ENCODE peak calls at places on chromosomes 4 and X, in six cellular contexts. One of them, this sample, is unnamed.

GRCh38 chr4:138241281-138242075 is 671 bp downstream of the SLC7A11 start:
- DNase-seq in sigmoid colon: no peak
- DNase-seq in OCI-LY7: peak
- DNase-seq in neural progenitor cell: peak
- DNase-seq in fibroblast of mammary gland: peak
- DNase-seq in cardiac muscle cell: peak
- DNase-seq in this sample: no peak

GRCh38 chrX:110806145-110806544 is 10.5 kb upstream of the CHRDL1 start:
- DNase-seq in neural progenitor cell: no peak
- DNase-seq in cardiac muscle cell: no peak
- DNase-seq in OCI-LY7: no peak
- DNase-seq in sigmoid colon: no peak
- DNase-seq in fibroblast of mammary gland: peak
- DNase-seq in this sample: no peak

GRCh38 chrX:3175659-3176438 is 134.6 kb downstream of the ARSF start:
- DNase-seq in fibroblast of mammary gland: peak
- DNase-seq in cardiac muscle cell: peak
- DNase-seq in sigmoid colon: no peak
- DNase-seq in OCI-LY7: no peak
- DNase-seq in neural progenitor cell: no peak
- DNase-seq in this sample: no peak

GRCh38 chr4:169485791-169486742 is 126.3 kb downstream of the NEK1 start:
- DNase-seq in fibroblast of mammary gland: peak
- DNase-seq in sigmoid colon: no peak
- DNase-seq in neural progenitor cell: peak
- DNase-seq in cardiac muscle cell: peak
- DNase-seq in OCI-LY7: peak
- DNase-seq in this sample: peak

GRCh38 chrX:134186362-134187121 is 50.4 kb upstream of the CCDC160 start:
- DNase-seq in neural progenitor cell: peak
- DNase-seq in cardiac muscle cell: no peak
- DNase-seq in sigmoid colon: no peak
- DNase-seq in fibroblast of mammary gland: no peak
- DNase-seq in OCI-LY7: no peak
- DNase-seq in this sample: no peak

GRCh38 chr4:24070117-24070516 is 180.3 kb upstream of the PPARGC1A start:
- DNase-seq in sigmoid colon: no peak
- DNase-seq in fibroblast of mammary gland: peak
- DNase-seq in OCI-LY7: no peak
- DNase-seq in neural progenitor cell: no peak
- DNase-seq in cardiac muscle cell: peak
- DNase-seq in this sample: no peak

GRCh38 chrX:134377537-134377936 is 82.4 kb upstream of the HPRT1 start:
- DNase-seq in cardiac muscle cell: peak
- DNase-seq in neural progenitor cell: peak
- DNase-seq in fibroblast of mammary gland: peak
- DNase-seq in OCI-LY7: peak
- DNase-seq in sigmoid colon: no peak
- DNase-seq in this sample: no peak

GRCh38 chrX:47231167-47231566 is 1.6 kb upstream of the USP11 start:
- DNase-seq in fibroblast of mammary gland: no peak
- DNase-seq in neural progenitor cell: no peak
- DNase-seq in OCI-LY7: no peak
- DNase-seq in cardiac muscle cell: no peak
- DNase-seq in sigmoid colon: peak
- DNase-seq in this sample: no peak

GRCh38 chr4:137610960-137611359 is 78.7 kb upstream of the PCDH18 start:
- DNase-seq in fibroblast of mammary gland: peak
- DNase-seq in cardiac muscle cell: peak
- DNase-seq in OCI-LY7: no peak
- DNase-seq in sigmoid colon: no peak
- DNase-seq in neural progenitor cell: peak
- DNase-seq in this sample: no peak

GRCh38 chrX:152810403-152810802 is 20.2 kb downstream of the CETN2 start:
- DNase-seq in neural progenitor cell: peak
- DNase-seq in fibroblast of mammary gland: no peak
- DNase-seq in cardiac muscle cell: no peak
- DNase-seq in sigmoid colon: no peak
- DNase-seq in OCI-LY7: no peak
- DNase-seq in this sample: no peak

GRCh38 chr4:16846520-16847117 is 51.8 kb downstream of the LDB2 start:
- DNase-seq in OCI-LY7: no peak
- DNase-seq in sigmoid colon: no peak
- DNase-seq in neural progenitor cell: peak
- DNase-seq in fibroblast of mammary gland: no peak
- DNase-seq in cardiac muscle cell: no peak
- DNase-seq in this sample: no peak

GRCh38 chrX:123647244-123647643 is 85.6 kb downstream of the THOC2 start:
- DNase-seq in cardiac muscle cell: no peak
- DNase-seq in neural progenitor cell: no peak
- DNase-seq in sigmoid colon: no peak
- DNase-seq in fibroblast of mammary gland: no peak
- DNase-seq in OCI-LY7: no peak
- DNase-seq in this sample: no peak

GRCh38 chr4:8392591-8393190 is 47.8 kb downstream of the ACOX3 start:
- DNase-seq in cardiac muscle cell: no peak
- DNase-seq in sigmoid colon: no peak
- DNase-seq in neural progenitor cell: no peak
- DNase-seq in OCI-LY7: peak
- DNase-seq in fibroblast of mammary gland: peak
- DNase-seq in this sample: no peak

GRCh38 chrX:9785944-9786741 is at the start of gene SHROOM2:
- DNase-seq in cardiac muscle cell: peak
- DNase-seq in OCI-LY7: no peak
- DNase-seq in sigmoid colon: no peak
- DNase-seq in fibroblast of mammary gland: no peak
- DNase-seq in neural progenitor cell: peak
- DNase-seq in this sample: no peak

GRCh38 chr4:182240161-182241130 is 2.8 kb upstream of the TENM3 start:
- DNase-seq in cardiac muscle cell: peak
- DNase-seq in OCI-LY7: no peak
- DNase-seq in neural progenitor cell: peak
- DNase-seq in fibroblast of mammary gland: peak
- DNase-seq in sigmoid colon: no peak
- DNase-seq in this sample: no peak

GRCh38 chrX:19174401-19175025 is 52.2 kb upstream of the ADGRG2 start:
- DNase-seq in OCI-LY7: no peak
- DNase-seq in fibroblast of mammary gland: peak
- DNase-seq in sigmoid colon: no peak
- DNase-seq in neural progenitor cell: no peak
- DNase-seq in cardiac muscle cell: peak
- DNase-seq in this sample: no peak

GRCh38 chr4:73019462-73020047 is 50.0 kb downstream of the COX18 start:
- DNase-seq in OCI-LY7: peak
- DNase-seq in cardiac muscle cell: peak
- DNase-seq in neural progenitor cell: peak
- DNase-seq in sigmoid colon: no peak
- DNase-seq in fibroblast of mammary gland: peak
- DNase-seq in this sample: peak

GRCh38 chrX:16852617-16853179 is 17.5 kb downstream of the RBBP7 start:
- DNase-seq in neural progenitor cell: no peak
- DNase-seq in fibroblast of mammary gland: no peak
- DNase-seq in cardiac muscle cell: no peak
- DNase-seq in OCI-LY7: no peak
- DNase-seq in sigmoid colon: no peak
- DNase-seq in this sample: no peak

GRCh38 chr4:184806246-184806550 is 19.6 kb downstream of the ACSL1 start:
- DNase-seq in OCI-LY7: no peak
- DNase-seq in sigmoid colon: no peak
- DNase-seq in cardiac muscle cell: no peak
- DNase-seq in neural progenitor cell: no peak
- DNase-seq in fibroblast of mammary gland: no peak
- DNase-seq in this sample: no peak

GRCh38 chrX:137482136-137482535 is 83.8 kb upstream of the ZIC3 start:
- DNase-seq in neural progenitor cell: no peak
- DNase-seq in OCI-LY7: no peak
- DNase-seq in fibroblast of mammary gland: no peak
- DNase-seq in sigmoid colon: no peak
- DNase-seq in cardiac muscle cell: no peak
- DNase-seq in this sample: no peak

GRCh38 chrX:123454712-123455431 is 270.8 kb downstream of the GRIA3 start:
- DNase-seq in OCI-LY7: no peak
- DNase-seq in cardiac muscle cell: no peak
- DNase-seq in neural progenitor cell: no peak
- DNase-seq in sigmoid colon: no peak
- DNase-seq in fibroblast of mammary gland: no peak
- DNase-seq in this sample: peak

GRCh38 chrX:133490955-133491354 is 75.7 kb upstream of the GPC4 start:
- DNase-seq in sigmoid colon: no peak
- DNase-seq in fibroblast of mammary gland: no peak
- DNase-seq in OCI-LY7: no peak
- DNase-seq in neural progenitor cell: no peak
- DNase-seq in cardiac muscle cell: no peak
- DNase-seq in this sample: no peak

GRCh38 chr4:39255266-39255665 is 72.9 kb downstream of the WDR19 start:
- DNase-seq in sigmoid colon: no peak
- DNase-seq in fibroblast of mammary gland: peak
- DNase-seq in neural progenitor cell: peak
- DNase-seq in OCI-LY7: no peak
- DNase-seq in cardiac muscle cell: peak
- DNase-seq in this sample: no peak

GRCh38 chr4:176438401-176438800 is 118.6 kb downstream of the SPCS3 start:
- DNase-seq in cardiac muscle cell: no peak
- DNase-seq in OCI-LY7: no peak
- DNase-seq in fibroblast of mammary gland: no peak
- DNase-seq in neural progenitor cell: no peak
- DNase-seq in sigmoid colon: no peak
- DNase-seq in this sample: no peak

GRCh38 chr4:110498420-110498819 is 22.5 kb downstream of the ENPEP start:
- DNase-seq in sigmoid colon: no peak
- DNase-seq in fibroblast of mammary gland: no peak
- DNase-seq in OCI-LY7: no peak
- DNase-seq in cardiac muscle cell: no peak
- DNase-seq in neural progenitor cell: no peak
- DNase-seq in this sample: no peak

GRCh38 chrX:2410279-2411020 is 90.3 kb downstream of the DHRSX start:
- DNase-seq in sigmoid colon: no peak
- DNase-seq in neural progenitor cell: no peak
- DNase-seq in cardiac muscle cell: no peak
- DNase-seq in OCI-LY7: no peak
- DNase-seq in fibroblast of mammary gland: no peak
- DNase-seq in this sample: no peak

GRCh38 chr4:13966241-13967195 is 339.0 kb upstream of the BOD1L1 start:
- DNase-seq in neural progenitor cell: no peak
- DNase-seq in OCI-LY7: no peak
- DNase-seq in cardiac muscle cell: peak
- DNase-seq in fibroblast of mammary gland: peak
- DNase-seq in sigmoid colon: no peak
- DNase-seq in this sample: no peak
- TF ChIP-seq CTCF in neural progenitor cell: no peak
- TF ChIP-seq CTCF in OCI-LY7: no peak
- TF ChIP-seq CTCF in cardiac muscle cell: peak
- TF ChIP-seq CTCF in fibroblast of mammary gland: peak
- TF ChIP-seq CTCF in sigmoid colon: no peak
- TF ChIP-seq CTCF in this sample: no peak

DNA sequence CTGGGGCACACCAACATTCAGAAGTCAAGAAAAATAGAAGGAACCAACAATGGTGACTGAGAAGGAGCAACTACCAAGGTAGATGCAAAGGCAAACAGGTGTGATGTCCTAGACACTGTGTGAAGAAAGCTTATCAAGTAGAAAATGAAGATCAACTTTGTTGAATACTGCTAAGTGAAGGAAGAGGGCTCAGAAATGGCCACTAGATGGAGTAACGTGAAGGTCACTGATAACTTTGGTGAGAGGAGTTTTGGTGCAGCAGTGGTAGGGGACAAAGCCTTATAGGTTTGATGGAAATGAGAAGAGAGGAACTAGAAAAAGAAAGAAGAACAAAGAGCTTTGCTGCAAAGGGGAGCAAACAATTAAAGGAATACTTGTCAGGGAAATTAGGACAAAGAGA is 23.5 kb downstream of the OTC start:
- DNase-seq in neural progenitor cell: peak
- DNase-seq in fibroblast of mammary gland: peak
- DNase-seq in cardiac muscle cell: peak
- DNase-seq in sigmoid colon: no peak
- DNase-seq in OCI-LY7: peak
- DNase-seq in this sample: peak
- TF ChIP-seq CTCF in neural progenitor cell: peak
- TF ChIP-seq CTCF in fibroblast of mammary gland: peak
- TF ChIP-seq CTCF in cardiac muscle cell: peak
- TF ChIP-seq CTCF in sigmoid colon: no peak
- TF ChIP-seq CTCF in OCI-LY7: peak
- TF ChIP-seq CTCF in this sample: peak

DNA sequence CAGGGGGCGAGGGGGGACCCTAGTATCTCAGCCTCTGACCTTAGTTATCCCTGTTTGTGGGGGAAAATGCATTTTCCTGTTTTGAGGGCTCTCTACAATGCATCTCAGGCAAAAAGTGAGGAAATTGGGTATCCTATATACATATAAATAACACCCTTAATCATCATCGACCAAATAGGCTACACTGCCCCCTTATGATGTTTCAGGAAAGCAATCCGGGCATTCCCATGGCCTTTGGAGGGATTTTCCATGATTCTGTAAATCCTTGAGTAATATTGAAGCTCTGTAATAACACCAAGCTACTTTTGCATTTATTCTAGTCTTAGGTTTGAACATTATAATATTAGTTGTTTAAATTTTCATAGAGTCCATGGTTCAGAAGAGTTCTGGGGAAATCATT is 91.6 kb upstream of the SCOC start:
- DNase-seq in sigmoid colon: no peak
- DNase-seq in cardiac muscle cell: peak
- DNase-seq in OCI-LY7: no peak
- DNase-seq in neural progenitor cell: no peak
- DNase-seq in fibroblast of mammary gland: peak
- DNase-seq in this sample: no peak
- TF ChIP-seq CTCF in sigmoid colon: no peak
- TF ChIP-seq CTCF in cardiac muscle cell: peak
- TF ChIP-seq CTCF in OCI-LY7: no peak
- TF ChIP-seq CTCF in neural progenitor cell: no peak
- TF ChIP-seq CTCF in fibroblast of mammary gland: peak
- TF ChIP-seq CTCF in this sample: no peak

DNA sequence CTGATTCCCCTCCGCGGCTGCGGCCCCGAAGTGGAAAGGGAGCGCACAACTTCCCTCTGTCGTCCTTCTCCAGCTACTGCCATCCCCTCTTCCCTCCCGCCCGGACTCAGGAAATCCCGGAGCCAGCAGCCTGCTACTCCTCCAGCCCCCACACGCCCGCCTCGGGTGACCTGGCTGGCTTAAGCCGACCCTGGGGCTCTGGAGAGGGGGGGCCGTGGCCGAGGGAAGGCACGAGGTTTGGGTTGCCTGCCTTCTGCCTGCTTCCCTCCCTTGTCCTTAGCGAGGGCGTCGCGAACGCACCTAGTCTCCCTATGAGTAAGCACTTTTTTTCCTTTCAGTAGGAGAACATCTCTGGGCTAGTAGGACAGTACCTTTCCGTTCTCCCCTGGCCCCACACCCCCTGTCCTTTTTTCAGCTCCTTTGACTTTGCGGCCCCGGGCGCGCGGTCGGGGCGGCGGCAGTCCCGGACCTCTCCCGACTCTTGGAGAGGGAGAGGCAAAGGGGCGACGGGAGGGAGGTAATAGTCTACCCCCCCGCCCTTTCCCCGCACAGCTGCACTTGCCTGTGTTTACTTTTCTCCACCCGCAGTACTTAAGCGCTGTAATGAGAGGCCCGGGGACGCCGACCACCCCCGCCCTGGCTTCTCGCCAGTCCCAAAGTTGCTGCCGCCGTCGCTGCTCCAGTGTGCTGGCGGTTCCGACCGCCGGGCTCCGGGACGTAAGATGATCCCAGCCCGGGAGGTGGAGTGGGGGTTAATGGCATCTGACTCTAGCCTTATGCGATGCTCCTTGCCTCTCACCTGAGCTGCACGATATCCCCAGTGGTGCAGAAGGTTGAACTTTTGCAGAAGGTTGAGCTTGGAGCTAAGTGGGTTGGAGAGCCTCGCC is 874 bp downstream of the PLS3 start:
- DNase-seq in cardiac muscle cell: peak
- DNase-seq in sigmoid colon: peak
- DNase-seq in neural progenitor cell: peak
- DNase-seq in OCI-LY7: no peak
- DNase-seq in fibroblast of mammary gland: peak
- DNase-seq in this sample: no peak
- TF ChIP-seq CTCF in cardiac muscle cell: peak
- TF ChIP-seq CTCF in sigmoid colon: no peak
- TF ChIP-seq CTCF in neural progenitor cell: peak
- TF ChIP-seq CTCF in OCI-LY7: no peak
- TF ChIP-seq CTCF in fibroblast of mammary gland: no peak
- TF ChIP-seq CTCF in this sample: no peak

This sample was measured in GM20000.